ENCODE peak calls at places on chromosomes 6 and 20, in five cellular contexts. Z is ascending aorta, D is tibial artery, S is dorsolateral prefrontal cortex, C is endothelial cell of umbilical vein. N is an unnamed sample. For H3K27me3, the result is how much of the 10 kb centered on the place peaks cover.

GRCh38 chr20:49630396-49630951 is 62.5 kb upstream of the PTGIS start:
- DNase-seq in Z (no peak), D (no peak), C (no peak), S (no peak), N (no peak)

GRCh38 chr6:122007366-122007765 is 392.1 kb upstream of the HSF2 start:
- DNase-seq in D (no peak), Z (no peak), S (no peak), C (no peak), N (no peak)

GRCh38 chr6:67237276-67237675 is 1397.8 kb upstream of the ADGRB3 start:
- DNase-seq in D (no peak), S (no peak), C (no peak), Z (no peak), N (no peak)

GRCh38 chr20:58366866-58367265 is 22.2 kb upstream of the VAPB start:
- DNase-seq in D (no peak), C (no peak), S (no peak), Z (no peak), N (no peak)

GRCh38 chr6:126721581-126722145 is 381.7 kb downstream of the CENPW start:
- DNase-seq in C (peak), D (no peak), Z (no peak), S (no peak), N (no peak)

GRCh38 chr6:135322427-135323201 is 141.5 kb downstream of the MYB start:
- DNase-seq in S (no peak), Z (no peak), D (no peak), C (no peak), N (no peak)

GRCh38 chr6:14066782-14067406 is 50.7 kb upstream of the CD83 start:
- DNase-seq in S (no peak), Z (no peak), C (peak), D (no peak), N (peak)

GRCh38 chr6:160391419-160392116 is 43.4 kb downstream of the SLC22A3 start:
- DNase-seq in S (no peak), D (no peak), C (no peak), Z (no peak), N (no peak)

GRCh38 chr6:46221221-46221793 is 50.5 kb upstream of the ENPP5 start:
- DNase-seq in C (peak), S (no peak), Z (no peak), D (no peak), N (peak)

GRCh38 chr6:111552241-111552744 is 53.4 kb downstream of the TRAF3IP2 start:
- DNase-seq in S (peak), D (peak), C (peak), Z (no peak), N (peak)

GRCh38 chr6:84329077-84329476 is 101.6 kb upstream of the CEP162 start:
- DNase-seq in Z (no peak), D (no peak), C (no peak), S (no peak), N (no peak)

GRCh38 chr6:144481527-144481926 is 196.4 kb downstream of the UTRN start:
- DNase-seq in Z (no peak), C (no peak), S (no peak), D (no peak), N (no peak)

GRCh38 chr20:43911066-43911465 is 3.6 kb upstream of the TOX2 start:
- DNase-seq in C (peak), Z (no peak), S (no peak), D (no peak), N (no peak)

GRCh38 chr6:44158770-44159228 is at the start of gene CAPN11:
- DNase-seq in D (no peak), S (no peak), Z (no peak), C (no peak), N (no peak)

GRCh38 chr6:32152414-32153251 is 894 bp upstream of the PRRT1 start:
- DNase-seq in S (no peak), D (no peak), C (peak), Z (no peak), N (no peak)

GRCh38 chr6:474454-475185 is 83.1 kb downstream of the IRF4 start:
- DNase-seq in C (no peak), D (no peak), Z (no peak), S (peak), N (no peak)

GRCh38 chr6:159935065-159935464 is 33.8 kb upstream of the IGF2R start:
- DNase-seq in Z (no peak), D (no peak), S (no peak), C (no peak), N (no peak)

GRCh38 chr6:41784581-41785171 is 2.8 kb upstream of the TOMM6 start:
- DNase-seq in S (no peak), D (no peak), C (no peak), Z (no peak), N (no peak)

GRCh38 chr6:145087034-145087433 is 648.3 kb downstream of the EPM2A start:
- DNase-seq in D (no peak), Z (no peak), C (no peak), S (no peak), N (no peak)

GRCh38 chr20:63035284-63036185 is 28.8 kb upstream of the BHLHE23 start:
- DNase-seq in D (no peak), Z (no peak), C (no peak), S (no peak), N (no peak)
- H3K27me3 ChIP-seq in D (under half), Z (under half), C (under half), S (half or more), N (under half)

GRCh38 chr6:35181313-35181932 is 32.3 kb upstream of the SCUBE3 start:
- DNase-seq in D (peak), S (no peak), C (no peak), Z (no peak), N (no peak)
- H3K4me3 ChIP-seq in D (peak), S (no peak), C (no peak), Z (peak), N (no peak)

GRCh38 chr6:10404107-10404798 is 10.6 kb downstream of the TFAP2A start:
- DNase-seq in S (peak), C (peak), Z (no peak), D (peak), N (peak)
- H3K27me3 ChIP-seq in S (half or more), C (half or more), Z (under half), D (under half), N (under half)

DNA sequence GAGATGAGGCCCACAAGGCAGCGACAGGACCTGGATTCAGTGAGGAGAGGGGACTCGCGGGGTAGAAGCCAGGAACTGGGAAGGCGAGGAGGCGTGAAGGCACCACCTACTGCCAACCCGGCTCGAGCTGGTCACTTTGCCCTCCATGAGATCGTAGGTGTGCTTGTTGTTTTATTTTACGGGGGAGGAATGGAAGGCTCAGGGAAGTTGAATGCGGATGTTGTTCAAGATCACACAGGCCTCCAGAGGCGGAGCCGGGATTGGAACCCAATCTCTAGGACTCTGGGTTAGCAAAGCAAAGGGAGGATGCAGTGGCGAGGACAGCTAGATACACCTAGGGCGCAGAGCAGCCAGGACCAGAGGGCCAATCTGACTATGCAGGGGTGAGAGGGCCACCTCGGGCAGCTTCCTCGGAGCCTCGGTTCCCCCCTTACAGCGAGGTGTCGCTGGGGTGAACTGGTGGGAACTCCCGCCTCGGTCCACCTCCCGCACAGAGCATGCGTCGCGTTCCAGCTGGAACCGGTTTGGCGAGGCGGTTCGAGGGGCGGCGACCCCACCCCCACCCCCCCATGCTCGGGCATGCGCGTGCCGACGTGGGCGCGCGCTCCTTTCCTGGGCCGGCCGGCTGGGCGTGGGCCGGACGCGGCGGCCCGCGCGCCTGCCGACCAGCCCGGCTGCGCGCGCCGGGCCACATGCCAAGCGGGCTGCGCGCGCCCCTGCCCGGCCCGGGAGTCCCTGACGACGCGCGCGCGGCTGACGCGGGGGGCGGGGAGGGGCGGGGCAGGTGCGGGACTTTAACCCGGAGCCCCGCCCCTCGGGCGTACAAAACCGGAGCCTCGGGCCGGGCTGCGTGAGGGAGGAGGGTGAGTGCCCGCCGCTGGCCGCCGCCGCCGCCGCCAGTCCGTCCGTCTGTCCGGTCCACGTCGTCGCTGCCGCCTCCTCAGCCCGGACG is 80.4 kb upstream of the MYL9 start:
- DNase-seq in Z (peak), S (peak), C (peak), D (peak), N (peak)
- H3K4me3 ChIP-seq in Z (peak), S (peak), C (no peak), D (peak), N (peak)

DNA sequence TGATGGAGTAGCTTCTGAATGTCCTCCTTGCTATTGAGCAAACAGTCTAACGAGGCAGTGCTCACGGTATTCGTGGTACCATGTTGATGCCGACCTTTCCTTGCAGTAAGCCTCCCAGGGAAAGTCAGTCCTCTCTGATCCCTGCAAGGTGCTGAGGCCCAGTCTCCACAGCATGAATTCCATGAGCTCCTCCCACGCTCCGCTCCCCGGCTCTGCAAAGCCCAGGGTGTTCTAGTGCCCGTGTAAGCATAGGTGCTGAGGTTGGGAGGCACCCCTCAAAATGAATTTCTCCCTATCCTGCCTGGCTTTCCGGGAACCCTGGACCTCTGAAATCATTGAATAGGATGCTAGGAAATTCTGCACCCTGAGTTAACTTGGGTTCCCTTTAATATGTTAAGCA is 251.0 kb downstream of the TAF4 start:
- DNase-seq in S (no peak), C (no peak), D (no peak), Z (no peak), N (no peak)
- H3K27me3 ChIP-seq in S (under half), C (under half), D (under half), Z (under half), N (under half)

N was measured in HAP-1.